ENCODE peak calls at places on chromosomes 1 and 21, in five cellular contexts. K is endothelial cell of umbilical vein, X is K562, A is breast epithelium, H is H1. T is an unnamed sample.

GRCh38 chr1:244065063-244065788 is 14.1 kb downstream of the ZBTB18 start:
- DNase-seq in X (no peak), K (no peak), A (no peak), H (no peak), T (no peak)

GRCh38 chr1:37997256-37998088 is 7.7 kb upstream of the SF3A3 start:
- DNase-seq in K (no peak), X (no peak), A (no peak), H (no peak), T (no peak)

GRCh38 chr1:8815582-8816285 is 1.7 kb downstream of the RERE start:
- DNase-seq in H (no peak), A (no peak), K (peak; percentile 65), X (peak; percentile 44), T (peak; percentile 42)

GRCh38 chr1:59761440-59761839 is 53.3 kb upstream of the HOOK1 start:
- DNase-seq in K (no peak), X (no peak), H (no peak), A (no peak), T (no peak)

GRCh38 chr1:80919426-80919825 is 881.3 kb upstream of the ADGRL2 start:
- DNase-seq in H (no peak), K (no peak), X (no peak), A (no peak), T (no peak)

GRCh38 chr1:183029591-183030000 is 6.4 kb downstream of the LAMC1 start:
- DNase-seq in K (no peak), X (no peak), A (no peak), H (no peak), T (no peak)

GRCh38 chr1:117793396-117793795 is 136.0 kb downstream of the GDAP2 start:
- DNase-seq in A (no peak), X (no peak), K (no peak), H (no peak), T (no peak)

GRCh38 chr1:75618382-75618781 is 7.5 kb upstream of the SLC44A5 start:
- DNase-seq in X (no peak), A (no peak), K (no peak), H (no peak), T (no peak)

GRCh38 chr1:218850367-218850766 is 323.3 kb upstream of the LYPLAL1 start:
- DNase-seq in K (no peak), X (no peak), H (no peak), A (no peak), T (no peak)

GRCh38 chr1:41641483-41641829 is 157.0 kb upstream of the EDN2 start:
- DNase-seq in K (no peak), H (no peak), X (no peak), A (no peak), T (no peak)

GRCh38 chr1:209409786-209410185 is 173.7 kb upstream of the CAMK1G start:
- DNase-seq in X (no peak), K (no peak), H (no peak), A (no peak), T (no peak)

GRCh38 chr1:150237746-150238145 is 1.8 kb upstream of the ANP32E start:
- DNase-seq in K (no peak), A (no peak), X (no peak), H (no peak), T (no peak)

GRCh38 chr1:21329209-21329844 is 39.1 kb upstream of the ECE1 start:
- DNase-seq in K (no peak), A (no peak), X (no peak), H (no peak), T (no peak)

GRCh38 chr1:77031101-77031662 is 163.9 kb downstream of the ST6GALNAC5 start:
- DNase-seq in H (no peak), X (no peak), K (peak; percentile 1), A (no peak), T (no peak)

GRCh38 chr1:9235123-9235513 is 544 bp downstream of the H6PD start:
- DNase-seq in K (peak; percentile 48), H (no peak), X (no peak), A (no peak), T (no peak)

GRCh38 chr21:42097860-42098259 is 26.7 kb downstream of the UMODL1 start:
- DNase-seq in H (no peak), A (peak; percentile 71), K (peak; percentile 97), X (peak; percentile 16), T (no peak)

GRCh38 chr1:238364214-238364892 is 473.6 kb upstream of the ZP4 start:
- DNase-seq in K (no peak), X (no peak), H (no peak), A (no peak), T (no peak)

GRCh38 chr1:19819701-19820100 is 4.6 kb upstream of the RNF186 start:
- DNase-seq in X (no peak), A (no peak), H (no peak), K (no peak), T (no peak)

GRCh38 chr1:153465728-153466625 is 5.5 kb upstream of the S100A7 start:
- DNase-seq in X (peak; percentile 80), K (peak; percentile 9), A (no peak), H (peak; percentile 43), T (peak; percentile 68)

GRCh38 chr21:44000360-44000759 is 11.7 kb upstream of the TRAPPC10 start:
- DNase-seq in A (no peak), X (no peak), K (no peak), H (no peak), T (no peak)

GRCh38 chr1:998905-999796 is 746 bp downstream of the HES4 start:
- DNase-seq in X (peak; percentile 64), A (no peak), H (no peak), K (no peak), T (no peak)

GRCh38 chr1:19909392-19909791 is 14.0 kb downstream of the PLA2G2E start:
- DNase-seq in H (no peak), A (no peak), K (no peak), X (no peak), T (no peak)

GRCh38 chr1:2574350-2574749 is 12.2 kb upstream of the PRXL2B start:
- DNase-seq in X (no peak), K (no peak), A (no peak), H (no peak), T (no peak)

GRCh38 chr1:243213045-243213787 is 41.9 kb downstream of the CEP170 start:
- DNase-seq in K (no peak), A (no peak), H (no peak), X (no peak), T (no peak)

GRCh38 chr1:213585959-213586608 is 401.7 kb upstream of the PROX1 start:
- DNase-seq in K (no peak), H (no peak), X (no peak), A (no peak), T (no peak)

GRCh38 chr1:178330153-178330552 is 166.6 kb downstream of the CLEC20A start:
- DNase-seq in A (no peak), K (no peak), H (no peak), X (no peak), T (no peak)

GRCh38 chr21:37146320-37147225 is 73.5 kb downstream of the TTC3 start:
- DNase-seq in K (no peak), A (no peak), H (no peak), X (no peak), T (no peak)

GRCh38 chr1:114094303-114094663 is 59.4 kb downstream of the SYT6 start:
- DNase-seq in X (no peak), H (no peak), K (no peak), A (no peak), T (no peak)

GRCh38 chr1:163120372-163120771 is 51.2 kb downstream of the RGS4 start:
- DNase-seq in X (no peak), A (no peak), K (no peak), H (no peak), T (no peak)

GRCh38 chr1:174080819-174081218 is 58.7 kb upstream of the RC3H1 start:
- DNase-seq in H (no peak), K (no peak), A (no peak), X (no peak), T (no peak)

GRCh38 chr1:14945132-14946010 is 208.2 kb upstream of the TMEM51 start:
- DNase-seq in A (peak; percentile 80), K (peak; percentile 37), X (no peak), H (no peak), T (no peak)
- TF ChIP-seq POLR2A in A (no peak), K (no peak), X (no peak), H (no peak), T (no peak)

DNA sequence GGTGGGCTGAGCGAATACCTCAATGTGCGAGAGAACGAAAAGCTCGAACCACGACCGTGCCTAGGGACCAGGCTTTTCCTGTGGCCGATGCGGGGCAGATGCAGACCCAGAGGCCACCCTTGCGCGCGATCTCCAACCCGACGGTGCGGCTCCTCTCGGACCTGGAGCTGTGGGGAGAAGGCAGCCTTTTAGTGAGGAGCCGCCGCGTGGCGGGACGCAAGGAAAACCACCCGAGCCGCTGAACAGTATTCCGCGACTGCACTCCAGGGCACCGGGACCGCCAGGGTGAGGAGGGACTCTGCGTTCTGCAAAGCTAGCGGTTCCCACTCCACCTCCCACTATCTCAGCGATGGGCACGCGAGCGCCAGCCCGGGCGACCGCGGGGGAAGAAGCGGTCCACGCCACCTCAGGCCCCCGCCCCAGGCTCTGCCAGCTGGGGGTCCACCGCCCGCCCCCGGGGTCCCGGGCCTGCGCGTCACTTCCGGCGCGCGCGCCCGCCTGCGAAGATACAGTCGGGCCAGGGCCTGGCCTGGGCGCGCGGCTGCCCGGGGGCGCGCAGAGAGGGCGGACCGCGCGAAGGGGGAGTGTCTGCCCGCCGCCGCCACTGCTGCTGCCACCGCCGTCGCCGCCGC is 66.5 kb upstream of the PRKACB start:
- DNase-seq in K (peak; percentile 78), X (peak; percentile 83), H (no peak), A (peak; percentile 36), T (peak; percentile 90)
- TF ChIP-seq POLR2A in K (peak; percentile 57), X (peak; percentile 85), H (peak; percentile 90), A (no peak), T (peak; percentile 69)

DNA sequence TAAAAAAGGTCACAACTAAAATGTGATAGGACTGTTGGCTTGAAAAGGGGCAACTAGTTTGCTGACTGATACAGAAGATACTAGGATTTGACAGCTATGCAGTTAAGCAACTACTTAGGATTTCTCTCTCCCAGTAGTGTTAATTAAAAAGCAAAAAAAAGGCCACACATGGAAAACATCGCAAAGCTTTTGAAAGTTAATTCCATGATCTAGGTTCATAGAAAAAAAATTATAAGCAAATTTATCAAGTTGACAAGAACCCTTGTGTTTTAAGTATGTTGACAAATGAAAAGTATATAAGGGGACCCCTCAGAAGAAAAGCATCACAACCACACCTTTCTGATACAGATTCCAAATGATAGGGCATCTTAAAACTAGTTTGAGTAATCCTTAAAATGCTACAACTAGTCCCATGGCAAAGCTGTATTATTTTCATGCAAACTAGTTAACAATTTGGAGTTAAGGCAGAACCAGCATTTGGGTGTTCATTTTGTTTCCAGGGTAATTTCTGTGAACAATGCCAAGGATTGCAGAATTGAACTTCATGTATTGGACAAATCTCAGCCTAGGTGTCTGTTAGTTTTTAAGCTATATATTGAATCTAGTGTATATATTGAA is 4.1 kb downstream of the PNRC2 start:
- DNase-seq in H (no peak), K (no peak), X (no peak), A (no peak), T (no peak)
- TF ChIP-seq POLR2A in H (peak; percentile 65), K (peak; percentile 64), X (peak; percentile 76), A (no peak), T (peak; percentile 59)

GRCh38 chr1:224734261-224734935 is 118.3 kb downstream of the CNIH3 start:
- DNase-seq in X (peak; percentile 22), K (no peak), A (no peak), H (no peak), T (no peak)

GRCh38 chr1:224732367-224733006 is 116.4 kb downstream of the CNIH3 start:
- DNase-seq in A (peak; percentile 29), K (no peak), H (no peak), X (no peak), T (no peak)

GRCh38 chr1:224735159-224735558 is 119.0 kb downstream of the CNIH3 start:
- DNase-seq in X (no peak), A (no peak), K (no peak), H (no peak), T (no peak)

GRCh38 chr1:224731633-224732032 is 115.5 kb downstream of the CNIH3 start:
- DNase-seq in K (no peak), A (no peak), H (no peak), X (no peak), T (no peak)

GRCh38 chr1:224733021-224733911 is 117.1 kb downstream of the CNIH3 start:
- DNase-seq in A (peak; percentile 57), X (peak; percentile 4), K (no peak), H (no peak), T (no peak)
- TF ChIP-seq POLR2A in A (no peak), X (no peak), K (no peak), H (no peak), T (no peak)